ENCODE peak calls at places on chromosomes 4 and X, in six cellular contexts. One of them, this sample, is unnamed. For H3K9me3, the result is how much of the 10 kb centered on the place peaks cover.

GRCh38 chr4:48028654-48029053 is 12.1 kb downstream of the NIPAL1 start:
- DNase-seq in adrenal gland: no peak
- DNase-seq in WERI-Rb-1: no peak
- DNase-seq in PC-3: no peak
- DNase-seq in GM23248: no peak
- DNase-seq in neural progenitor cell: no peak
- DNase-seq in this sample: no peak

GRCh38 chr4:34258176-34258575 is 1986.1 kb downstream of the ARAP2 start:
- DNase-seq in adrenal gland: no peak
- DNase-seq in WERI-Rb-1: no peak
- DNase-seq in PC-3: peak
- DNase-seq in GM23248: no peak
- DNase-seq in neural progenitor cell: no peak
- DNase-seq in this sample: no peak

GRCh38 chrX:150610446-150610845 is 42.0 kb downstream of the MTM1 start:
- DNase-seq in adrenal gland: no peak
- DNase-seq in WERI-Rb-1: no peak
- DNase-seq in PC-3: peak
- DNase-seq in GM23248: no peak
- DNase-seq in neural progenitor cell: no peak
- DNase-seq in this sample: no peak

GRCh38 chr4:15885422-15885821 is 53.1 kb downstream of the FGFBP1 start:
- DNase-seq in adrenal gland: no peak
- DNase-seq in WERI-Rb-1: no peak
- DNase-seq in PC-3: no peak
- DNase-seq in GM23248: no peak
- DNase-seq in neural progenitor cell: no peak
- DNase-seq in this sample: no peak

GRCh38 chr4:38190717-38191178 is 230.6 kb downstream of the PTTG2 start:
- DNase-seq in adrenal gland: no peak
- DNase-seq in WERI-Rb-1: no peak
- DNase-seq in PC-3: peak
- DNase-seq in GM23248: peak
- DNase-seq in neural progenitor cell: peak
- DNase-seq in this sample: no peak

GRCh38 chrX:129665916-129666644 is 11.3 kb upstream of the APLN start:
- DNase-seq in adrenal gland: no peak
- DNase-seq in WERI-Rb-1: no peak
- DNase-seq in PC-3: peak
- DNase-seq in GM23248: peak
- DNase-seq in neural progenitor cell: no peak
- DNase-seq in this sample: no peak

GRCh38 chrX:39816871-39817731 is 280.7 kb downstream of the BCOR start:
- DNase-seq in adrenal gland: no peak
- DNase-seq in WERI-Rb-1: no peak
- DNase-seq in PC-3: no peak
- DNase-seq in GM23248: peak
- DNase-seq in neural progenitor cell: peak
- DNase-seq in this sample: peak

GRCh38 chr4:184988611-184989010 is 29.7 kb upstream of the HELT start:
- DNase-seq in adrenal gland: no peak
- DNase-seq in WERI-Rb-1: no peak
- DNase-seq in PC-3: no peak
- DNase-seq in GM23248: no peak
- DNase-seq in neural progenitor cell: no peak
- DNase-seq in this sample: no peak

GRCh38 chrX:45133465-45133864 is 67.2 kb downstream of the DIPK2B start:
- DNase-seq in adrenal gland: no peak
- DNase-seq in WERI-Rb-1: no peak
- DNase-seq in PC-3: no peak
- DNase-seq in GM23248: no peak
- DNase-seq in neural progenitor cell: no peak
- DNase-seq in this sample: no peak

DNA sequence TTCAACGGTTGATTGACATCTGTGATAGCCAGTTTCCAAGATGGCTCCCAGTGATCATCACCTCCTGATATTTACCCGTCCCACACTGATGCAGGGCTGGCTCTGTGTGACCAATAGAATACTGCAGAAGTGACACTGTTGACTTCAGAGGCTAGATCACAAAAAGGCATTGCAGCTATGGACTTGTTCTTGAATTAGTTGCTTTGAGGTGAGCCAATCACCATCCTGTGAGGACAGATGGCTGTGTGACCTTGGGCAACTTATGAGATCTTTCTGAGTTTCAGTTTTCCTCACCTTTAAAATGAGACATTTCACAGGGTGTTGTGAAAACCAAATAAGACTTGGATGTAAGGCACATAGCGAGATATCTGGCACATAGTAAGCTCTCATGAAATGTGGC is 1.8 kb upstream of the GPR82 start:
- DNase-seq in adrenal gland: no peak
- DNase-seq in WERI-Rb-1: no peak
- DNase-seq in PC-3: no peak
- DNase-seq in GM23248: no peak
- DNase-seq in neural progenitor cell: no peak
- DNase-seq in this sample: no peak
- H3K9me3 ChIP-seq in adrenal gland: under half
- H3K9me3 ChIP-seq in WERI-Rb-1: under half
- H3K9me3 ChIP-seq in PC-3: under half
- H3K9me3 ChIP-seq in GM23248: under half
- H3K9me3 ChIP-seq in neural progenitor cell: under half
- H3K9me3 ChIP-seq in this sample: under half

GRCh38 chr4:104494161-104494560 is 533 bp downstream of the CXXC4 start:
- DNase-seq in adrenal gland: no peak
- DNase-seq in WERI-Rb-1: no peak
- DNase-seq in PC-3: no peak
- DNase-seq in GM23248: peak
- DNase-seq in neural progenitor cell: peak
- DNase-seq in this sample: no peak
- H3K9me3 ChIP-seq in adrenal gland: under half
- H3K9me3 ChIP-seq in WERI-Rb-1: under half
- H3K9me3 ChIP-seq in PC-3: under half
- H3K9me3 ChIP-seq in GM23248: under half
- H3K9me3 ChIP-seq in neural progenitor cell: under half
- H3K9me3 ChIP-seq in this sample: under half

DNA sequence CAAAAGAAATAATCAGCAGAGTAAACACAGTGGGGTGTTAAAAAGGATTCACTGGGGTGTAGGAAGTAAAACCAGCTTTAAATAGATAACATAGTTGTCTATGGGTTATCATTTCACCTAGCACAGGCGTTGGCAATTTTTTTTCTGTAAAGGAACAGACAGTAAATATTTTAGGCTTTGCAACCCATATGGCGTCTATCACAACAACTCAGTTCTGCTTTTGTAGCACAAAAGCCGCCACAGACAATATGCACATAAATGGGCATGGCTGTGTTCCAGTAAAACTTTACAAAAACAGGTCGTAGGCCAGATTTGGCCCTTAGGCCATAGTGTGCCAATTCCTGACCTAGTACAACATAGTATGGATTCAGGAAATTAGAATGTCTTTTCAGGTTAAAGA is 265.3 kb upstream of the GK2 start:
- DNase-seq in adrenal gland: no peak
- DNase-seq in WERI-Rb-1: no peak
- DNase-seq in PC-3: no peak
- DNase-seq in GM23248: no peak
- DNase-seq in neural progenitor cell: no peak
- DNase-seq in this sample: no peak
- H3K9me3 ChIP-seq in adrenal gland: under half
- H3K9me3 ChIP-seq in WERI-Rb-1: under half
- H3K9me3 ChIP-seq in PC-3: under half
- H3K9me3 ChIP-seq in GM23248: under half
- H3K9me3 ChIP-seq in neural progenitor cell: under half
- H3K9me3 ChIP-seq in this sample: under half

GRCh38 chr4:2741626-2742025 is 14.5 kb downstream of the TNIP2 start:
- DNase-seq in adrenal gland: no peak
- DNase-seq in WERI-Rb-1: no peak
- DNase-seq in PC-3: no peak
- DNase-seq in GM23248: peak
- DNase-seq in neural progenitor cell: no peak
- DNase-seq in this sample: no peak
- H3K9me3 ChIP-seq in adrenal gland: under half
- H3K9me3 ChIP-seq in WERI-Rb-1: under half
- H3K9me3 ChIP-seq in PC-3: under half
- H3K9me3 ChIP-seq in GM23248: under half
- H3K9me3 ChIP-seq in neural progenitor cell: under half
- H3K9me3 ChIP-seq in this sample: under half

GRCh38 chrX:148556498-148556897 is 56.1 kb downstream of the AFF2 start:
- DNase-seq in adrenal gland: no peak
- DNase-seq in WERI-Rb-1: no peak
- DNase-seq in PC-3: no peak
- DNase-seq in GM23248: no peak
- DNase-seq in neural progenitor cell: no peak
- DNase-seq in this sample: no peak
- H3K9me3 ChIP-seq in adrenal gland: under half
- H3K9me3 ChIP-seq in WERI-Rb-1: under half
- H3K9me3 ChIP-seq in PC-3: under half
- H3K9me3 ChIP-seq in GM23248: under half
- H3K9me3 ChIP-seq in neural progenitor cell: under half
- H3K9me3 ChIP-seq in this sample: under half

GRCh38 chrX:19810370-19810769 is 77.0 kb downstream of the SH3KBP1 start:
- DNase-seq in adrenal gland: no peak
- DNase-seq in WERI-Rb-1: no peak
- DNase-seq in PC-3: no peak
- DNase-seq in GM23248: no peak
- DNase-seq in neural progenitor cell: no peak
- DNase-seq in this sample: no peak

GRCh38 chrX:19811807-19812604 is 75.4 kb downstream of the SH3KBP1 start:
- DNase-seq in adrenal gland: no peak
- DNase-seq in WERI-Rb-1: no peak
- DNase-seq in PC-3: no peak
- DNase-seq in GM23248: peak
- DNase-seq in neural progenitor cell: no peak
- DNase-seq in this sample: no peak

GRCh38 chrX:19814240-19814639 is 73.2 kb downstream of the SH3KBP1 start:
- DNase-seq in adrenal gland: no peak
- DNase-seq in WERI-Rb-1: peak
- DNase-seq in PC-3: no peak
- DNase-seq in GM23248: no peak
- DNase-seq in neural progenitor cell: no peak
- DNase-seq in this sample: peak

GRCh38 chrX:19807414-19807813 is 80.0 kb downstream of the SH3KBP1 start:
- DNase-seq in adrenal gland: no peak
- DNase-seq in WERI-Rb-1: no peak
- DNase-seq in PC-3: no peak
- DNase-seq in GM23248: no peak
- DNase-seq in neural progenitor cell: no peak
- DNase-seq in this sample: no peak

DNA sequence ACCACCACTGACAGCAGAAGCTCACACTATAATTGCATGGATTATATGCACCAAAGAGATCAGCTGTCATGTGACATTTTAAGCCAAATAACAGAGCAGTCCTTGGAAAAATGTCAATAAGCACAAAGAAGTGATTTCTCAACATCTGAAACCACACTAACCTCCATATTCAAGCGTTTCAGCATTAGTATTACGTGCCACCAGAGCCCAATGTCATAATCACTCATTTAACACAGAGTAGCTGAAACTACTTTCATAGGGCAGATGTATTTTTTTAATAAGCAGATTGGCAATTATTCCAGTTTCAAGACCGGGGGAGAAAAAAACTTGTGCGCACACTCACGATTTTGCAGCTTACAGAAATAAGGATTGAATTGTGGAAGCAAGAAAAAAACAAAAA is 76.6 kb downstream of the SH3KBP1 start:
- DNase-seq in adrenal gland: no peak
- DNase-seq in WERI-Rb-1: no peak
- DNase-seq in PC-3: no peak
- DNase-seq in GM23248: peak
- DNase-seq in neural progenitor cell: no peak
- DNase-seq in this sample: no peak
- H3K9me3 ChIP-seq in adrenal gland: under half
- H3K9me3 ChIP-seq in WERI-Rb-1: under half
- H3K9me3 ChIP-seq in PC-3: under half
- H3K9me3 ChIP-seq in GM23248: under half
- H3K9me3 ChIP-seq in neural progenitor cell: under half
- H3K9me3 ChIP-seq in this sample: under half